ENCODE peak calls at places on chromosomes 16 and 17, in seven cellular contexts. V, E, O, C, F, S and U are unnamed samples.

GRCh38 chr17:14107889-14108288 is 38.6 kb downstream of the COX10 start:
- DNase-seq in V (no peak), E (no peak), O (no peak), C (no peak), F (no peak), S (no peak), U (no peak)

GRCh38 chr17:61309857-61310256 is 89.8 kb upstream of the TBX2 start:
- DNase-seq in V (no peak), E (no peak), O (no peak), C (no peak), F (no peak), S (no peak), U (no peak)

GRCh38 chr16:78434401-78434800 is 334.9 kb downstream of the WWOX start:
- DNase-seq in V (no peak), E (no peak), O (no peak), C (no peak), F (no peak), S (no peak), U (peak)

GRCh38 chr16:12576878-12577277 is 226.8 kb downstream of the CPPED1 start:
- DNase-seq in V (no peak), E (no peak), O (no peak), C (no peak), F (no peak), S (no peak), U (no peak)

GRCh38 chr17:36463916-36464764 is 22.3 kb upstream of the ZNHIT3 start:
- DNase-seq in V (peak), E (peak), O (peak), C (peak), F (peak), S (no peak), U (peak)

GRCh38 chr16:59236804-59237463 is 502.8 kb upstream of the GOT2 start:
- DNase-seq in V (no peak), E (no peak), O (no peak), C (no peak), F (no peak), S (no peak), U (no peak)

GRCh38 chr17:78469443-78469842 is 91.0 kb downstream of the PGS1 start:
- DNase-seq in V (no peak), E (no peak), O (no peak), C (no peak), F (no peak), S (no peak), U (no peak)

GRCh38 chr17:43146649-43147048 is 21.5 kb upstream of the BRCA1 start:
- DNase-seq in V (no peak), E (no peak), O (no peak), C (no peak), F (no peak), S (no peak), U (no peak)

GRCh38 chr17:31549121-31549524 is 157.6 kb downstream of the RAB11FIP4 start:
- DNase-seq in V (no peak), E (no peak), O (no peak), C (peak), F (no peak), S (no peak), U (no peak)

GRCh38 chr17:56595831-56596740 is 2.6 kb downstream of the NOG start:
- DNase-seq in V (no peak), E (no peak), O (peak), C (no peak), F (no peak), S (no peak), U (no peak)

GRCh38 chr17:34301986-34302385 is 16.4 kb downstream of the CCL11 start:
- DNase-seq in V (no peak), E (no peak), O (no peak), C (no peak), F (no peak), S (no peak), U (no peak)

GRCh38 chr16:2486645-2487516 is 12.0 kb downstream of the TBC1D24 start:
- DNase-seq in V (no peak), E (no peak), O (no peak), C (no peak), F (no peak), S (peak), U (no peak)

GRCh38 chr17:63826468-63827001 is 696 bp upstream of the PSMC5 start:
- DNase-seq in V (peak), E (no peak), O (no peak), C (no peak), F (no peak), S (no peak), U (peak)

GRCh38 chr17:65984299-65984698 is 207.6 kb downstream of the CEP112 start:
- DNase-seq in V (no peak), E (no peak), O (no peak), C (no peak), F (no peak), S (no peak), U (no peak)

GRCh38 chr16:19116711-19117449 is 3.1 kb downstream of the ITPRIPL2 start:
- DNase-seq in V (no peak), E (no peak), O (no peak), C (no peak), F (no peak), S (no peak), U (no peak)

GRCh38 chr17:13182450-13182849 is 164.6 kb upstream of the ELAC2 start:
- DNase-seq in V (no peak), E (no peak), O (no peak), C (no peak), F (no peak), S (no peak), U (no peak)

GRCh38 chr16:69741951-69742904 is 12.5 kb downstream of the NOB1 start:
- DNase-seq in V (no peak), E (no peak), O (no peak), C (no peak), F (no peak), S (no peak), U (no peak)

GRCh38 chr17:77829871-77830799 is 128.4 kb upstream of the TNRC6C start:
- DNase-seq in V (no peak), E (no peak), O (no peak), C (no peak), F (peak), S (no peak), U (no peak)

GRCh38 chr17:39191750-39192510 is 5.5 kb downstream of the CACNB1 start:
- DNase-seq in V (no peak), E (no peak), O (no peak), C (no peak), F (no peak), S (no peak), U (no peak)

GRCh38 chr16:3652373-3653037 is 2.0 kb upstream of the DNASE1 start:
- DNase-seq in V (no peak), E (no peak), O (peak), C (peak), F (no peak), S (no peak), U (no peak)

GRCh38 chr17:65618516-65618915 is 57.1 kb upstream of the AXIN2 start:
- DNase-seq in V (no peak), E (no peak), O (no peak), C (no peak), F (no peak), S (no peak), U (no peak)

GRCh38 chr17:4945176-4945943 is 3.0 kb downstream of the PFN1 start:
- DNase-seq in V (no peak), E (peak), O (no peak), C (peak), F (peak), S (peak), U (no peak)

GRCh38 chr16:30395992-30396560 is 856 bp downstream of the ZNF48 start:
- DNase-seq in V (peak), E (no peak), O (no peak), C (no peak), F (peak), S (no peak), U (no peak)

GRCh38 chr17:5607946-5608345 is 23.6 kb upstream of the NLRP1 start:
- DNase-seq in V (no peak), E (no peak), O (no peak), C (no peak), F (no peak), S (no peak), U (no peak)

GRCh38 chr16:78624349-78624748 is 524.9 kb downstream of the WWOX start:
- DNase-seq in V (no peak), E (no peak), O (no peak), C (no peak), F (no peak), S (no peak), U (no peak)

GRCh38 chr17:70945386-70945785 is 776.1 kb downstream of the KCNJ2 start:
- DNase-seq in V (no peak), E (no peak), O (peak), C (no peak), F (no peak), S (no peak), U (no peak)

GRCh38 chr17:81481815-81482505 is 30.6 kb downstream of the ACTG1 start:
- DNase-seq in V (no peak), E (no peak), O (no peak), C (no peak), F (no peak), S (no peak), U (no peak)

GRCh38 chr17:45384047-45384799 is 48.4 kb downstream of the ARHGAP27 start:
- DNase-seq in V (no peak), E (no peak), O (no peak), C (no peak), F (no peak), S (no peak), U (no peak)

GRCh38 chr16:67943256-67943618 is 683 bp downstream of the LCAT start:
- DNase-seq in V (no peak), E (no peak), O (no peak), C (peak), F (no peak), S (no peak), U (no peak)

GRCh38 chr17:5788266-5788900 is 204.1 kb upstream of the NLRP1 start:
- DNase-seq in V (no peak), E (no peak), O (no peak), C (no peak), F (no peak), S (no peak), U (no peak)

GRCh38 chr17:71869833-71870545 is 250.8 kb upstream of the SOX9 start:
- DNase-seq in V (no peak), E (no peak), O (no peak), C (no peak), F (no peak), S (no peak), U (no peak)

GRCh38 chr17:6377906-6378305 is 57.0 kb downstream of the AIPL1 start:
- DNase-seq in V (no peak), E (no peak), O (no peak), C (no peak), F (no peak), S (no peak), U (no peak)

GRCh38 chr17:73251871-73252270 is 9.8 kb downstream of the CPSF4L start:
- DNase-seq in V (no peak), E (no peak), O (no peak), C (no peak), F (no peak), S (no peak), U (no peak)

GRCh38 chr16:30052671-30053372 is 12.7 kb upstream of the ALDOA start:
- DNase-seq in V (peak), E (peak), O (peak), C (peak), F (peak), S (peak), U (peak)

GRCh38 chr16:59181821-59182420 is 447.8 kb upstream of the GOT2 start:
- DNase-seq in V (no peak), E (no peak), O (no peak), C (no peak), F (no peak), S (no peak), U (no peak)

GRCh38 chr17:915416-916201 is 64.0 kb downstream of the NXN start:
- DNase-seq in V (no peak), E (no peak), O (no peak), C (no peak), F (no peak), S (no peak), U (no peak)

GRCh38 chr16:86791287-86792074 is 213.1 kb downstream of the FOXL1 start:
- DNase-seq in V (no peak), E (no peak), O (no peak), C (no peak), F (no peak), S (no peak), U (no peak)

GRCh38 chr17:48915459-48916282 is 7.5 kb downstream of the UBE2Z start:
- DNase-seq in V (no peak), E (no peak), O (no peak), C (no peak), F (no peak), S (peak), U (no peak)

GRCh38 chr17:2354311-2354710 is 17.0 kb downstream of the SGSM2 start:
- DNase-seq in V (no peak), E (no peak), O (no peak), C (no peak), F (no peak), S (no peak), U (no peak)

GRCh38 chr17:2346475-2346874 is 9.2 kb downstream of the SGSM2 start:
- DNase-seq in V (no peak), E (no peak), O (no peak), C (no peak), F (no peak), S (no peak), U (no peak)

GRCh38 chr17:2347805-2348685 is 10.7 kb downstream of the SGSM2 start:
- DNase-seq in V (peak), E (no peak), O (peak), C (peak), F (no peak), S (no peak), U (peak)

GRCh38 chr17:2357237-2357636 is 19.9 kb downstream of the SGSM2 start:
- DNase-seq in V (no peak), E (no peak), O (no peak), C (no peak), F (no peak), S (no peak), U (no peak)

GRCh38 chr17:2351269-2351668 is 14.0 kb downstream of the SGSM2 start:
- DNase-seq in V (no peak), E (no peak), O (no peak), C (no peak), F (no peak), S (no peak), U (no peak)
- TF ChIP-seq SP1 in V (no peak), E (no peak), O (no peak), C (no peak), F (no peak), S (no peak), U (no peak)

GRCh38 chr17:60087882-60088669 is 9.4 kb upstream of the HEATR6 start:
- DNase-seq in V (peak), E (no peak), O (no peak), C (peak), F (no peak), S (no peak), U (no peak)
- TF ChIP-seq SP1 in V (no peak), E (no peak), O (no peak), C (no peak), F (no peak), S (no peak), U (no peak)

GRCh38 chr17:74427763-74428153 is 4.1 kb upstream of the GPRC5C start:
- DNase-seq in V (no peak), E (no peak), O (no peak), C (no peak), F (no peak), S (no peak), U (no peak)

GRCh38 chr17:74424117-74424516 is 7.8 kb upstream of the GPRC5C start:
- DNase-seq in V (no peak), E (no peak), O (no peak), C (no peak), F (no peak), S (no peak), U (no peak)

GRCh38 chr17:74424658-74425057 is 7.2 kb upstream of the GPRC5C start:
- DNase-seq in V (no peak), E (no peak), O (no peak), C (no peak), F (no peak), S (no peak), U (no peak)

GRCh38 chr17:74427048-74427762 is 4.7 kb upstream of the GPRC5C start:
- DNase-seq in V (no peak), E (no peak), O (no peak), C (peak), F (no peak), S (no peak), U (no peak)

GRCh38 chr17:74426551-74427047 is 5.3 kb upstream of the GPRC5C start:
- DNase-seq in V (no peak), E (no peak), O (no peak), C (no peak), F (no peak), S (no peak), U (no peak)
- TF ChIP-seq SP1 in V (no peak), E (no peak), O (no peak), C (no peak), F (no peak), S (no peak), U (no peak)

GRCh38 chr17:60065867-60066266 is 12.9 kb downstream of the HEATR6 start:
- DNase-seq in V (no peak), E (no peak), O (no peak), C (no peak), F (no peak), S (no peak), U (no peak)
- TF ChIP-seq SP1 in V (no peak), E (no peak), O (no peak), C (no peak), F (no peak), S (no peak), U (no peak)

GRCh38 chr16:56608043-56608875 is at the start of gene MT2A:
- DNase-seq in V (peak), E (peak), O (peak), C (peak), F (peak), S (no peak), U (no peak)

GRCh38 chr16:56609463-56609921 is 1.1 kb downstream of the MT2A start:
- DNase-seq in V (peak), E (peak), O (no peak), C (peak), F (no peak), S (peak), U (no peak)

GRCh38 chr16:56607675-56608042 is 725 bp upstream of the MT2A start:
- DNase-seq in V (no peak), E (no peak), O (no peak), C (no peak), F (no peak), S (no peak), U (no peak)

GRCh38 chr16:56610017-56610608 is 1.7 kb downstream of the MT2A start:
- DNase-seq in V (no peak), E (peak), O (no peak), C (peak), F (no peak), S (peak), U (no peak)

GRCh38 chr16:56608876-56609462 is 585 bp downstream of the MT2A start:
- DNase-seq in V (no peak), E (no peak), O (no peak), C (no peak), F (no peak), S (no peak), U (no peak)
- TF ChIP-seq SP1 in V (no peak), E (no peak), O (no peak), C (no peak), F (no peak), S (no peak), U (no peak)